ENCODE peak calls at places on chromosomes 7 and 10, in eight cellular contexts. One of them, this sample, is unnamed.

GRCh38 chr7:25308246-25308645 is 80.0 kb upstream of the NPVF start:
- DNase-seq in astrocyte of the cerebellum: no peak
- DNase-seq in MG63: no peak
- DNase-seq in psoas muscle: no peak
- DNase-seq in adrenal gland: no peak
- DNase-seq in adipocyte: no peak
- DNase-seq in body of pancreas: no peak
- DNase-seq in suprapubic skin: no peak
- DNase-seq in this sample: no peak

GRCh38 chr10:50560370-50560769 is 63.4 kb downstream of the SGMS1 start:
- DNase-seq in astrocyte of the cerebellum: no peak
- DNase-seq in MG63: no peak
- DNase-seq in psoas muscle: no peak
- DNase-seq in adrenal gland: no peak
- DNase-seq in adipocyte: no peak
- DNase-seq in body of pancreas: no peak
- DNase-seq in suprapubic skin: no peak
- DNase-seq in this sample: no peak

GRCh38 chr7:1112625-1113547 is 25.0 kb downstream of the GPER1 start:
- DNase-seq in astrocyte of the cerebellum: no peak
- DNase-seq in MG63: no peak
- DNase-seq in psoas muscle: peak
- DNase-seq in adrenal gland: no peak
- DNase-seq in adipocyte: no peak
- DNase-seq in body of pancreas: no peak
- DNase-seq in suprapubic skin: no peak
- DNase-seq in this sample: no peak

GRCh38 chr7:44471850-44472249 is 18.6 kb downstream of the NUDCD3 start:
- DNase-seq in astrocyte of the cerebellum: no peak
- DNase-seq in MG63: no peak
- DNase-seq in psoas muscle: no peak
- DNase-seq in adrenal gland: no peak
- DNase-seq in adipocyte: no peak
- DNase-seq in body of pancreas: no peak
- DNase-seq in suprapubic skin: no peak
- DNase-seq in this sample: no peak

GRCh38 chr10:84329986-84330651 is 1.7 kb downstream of the CCSER2 start:
- DNase-seq in astrocyte of the cerebellum: no peak
- DNase-seq in MG63: no peak
- DNase-seq in psoas muscle: no peak
- DNase-seq in adrenal gland: no peak
- DNase-seq in adipocyte: no peak
- DNase-seq in body of pancreas: no peak
- DNase-seq in suprapubic skin: no peak
- DNase-seq in this sample: no peak

GRCh38 chr10:48464871-48465736 is 139.8 kb downstream of the ARHGAP22 start:
- DNase-seq in astrocyte of the cerebellum: no peak
- DNase-seq in MG63: peak
- DNase-seq in psoas muscle: no peak
- DNase-seq in adrenal gland: peak
- DNase-seq in adipocyte: no peak
- DNase-seq in body of pancreas: no peak
- DNase-seq in suprapubic skin: peak
- DNase-seq in this sample: no peak

GRCh38 chr7:2237109-2237602 is 4.4 kb upstream of the MAD1L1 start:
- DNase-seq in astrocyte of the cerebellum: no peak
- DNase-seq in MG63: no peak
- DNase-seq in psoas muscle: no peak
- DNase-seq in adrenal gland: peak
- DNase-seq in adipocyte: no peak
- DNase-seq in body of pancreas: peak
- DNase-seq in suprapubic skin: no peak
- DNase-seq in this sample: no peak

GRCh38 chr7:50610521-50611277 is 45.5 kb upstream of the DDC start:
- DNase-seq in astrocyte of the cerebellum: peak
- DNase-seq in MG63: peak
- DNase-seq in psoas muscle: no peak
- DNase-seq in adrenal gland: no peak
- DNase-seq in adipocyte: peak
- DNase-seq in body of pancreas: no peak
- DNase-seq in suprapubic skin: no peak
- DNase-seq in this sample: peak

GRCh38 chr7:1883834-1884582 is 213.9 kb downstream of the ELFN1 start:
- DNase-seq in astrocyte of the cerebellum: no peak
- DNase-seq in MG63: no peak
- DNase-seq in psoas muscle: peak
- DNase-seq in adrenal gland: no peak
- DNase-seq in adipocyte: no peak
- DNase-seq in body of pancreas: no peak
- DNase-seq in suprapubic skin: no peak
- DNase-seq in this sample: no peak

GRCh38 chr10:34732926-34733325 is 82.2 kb downstream of the PARD3 start:
- DNase-seq in astrocyte of the cerebellum: no peak
- DNase-seq in MG63: no peak
- DNase-seq in psoas muscle: no peak
- DNase-seq in adrenal gland: no peak
- DNase-seq in adipocyte: no peak
- DNase-seq in body of pancreas: no peak
- DNase-seq in suprapubic skin: no peak
- DNase-seq in this sample: no peak
- H3K4me3 ChIP-seq in astrocyte of the cerebellum: no peak
- H3K4me3 ChIP-seq in MG63: no peak
- H3K4me3 ChIP-seq in psoas muscle: no peak
- H3K4me3 ChIP-seq in adrenal gland: no peak
- H3K4me3 ChIP-seq in adipocyte: no peak
- H3K4me3 ChIP-seq in body of pancreas: no peak
- H3K4me3 ChIP-seq in suprapubic skin: no peak
- H3K4me3 ChIP-seq in this sample: no peak

GRCh38 chr10:73908853-73909611 is 1.9 kb upstream of the PLAU start:
- DNase-seq in astrocyte of the cerebellum: peak
- DNase-seq in MG63: peak
- DNase-seq in psoas muscle: no peak
- DNase-seq in adrenal gland: peak
- DNase-seq in adipocyte: peak
- DNase-seq in body of pancreas: peak
- DNase-seq in suprapubic skin: no peak
- DNase-seq in this sample: peak

GRCh38 chr10:73907841-73908517 is 3.0 kb upstream of the PLAU start:
- DNase-seq in astrocyte of the cerebellum: no peak
- DNase-seq in MG63: peak
- DNase-seq in psoas muscle: peak
- DNase-seq in adrenal gland: peak
- DNase-seq in adipocyte: peak
- DNase-seq in body of pancreas: peak
- DNase-seq in suprapubic skin: peak
- DNase-seq in this sample: peak

GRCh38 chr10:73910764-73911552 is at the start of gene PLAU:
- DNase-seq in astrocyte of the cerebellum: no peak
- DNase-seq in MG63: peak
- DNase-seq in psoas muscle: peak
- DNase-seq in adrenal gland: peak
- DNase-seq in adipocyte: peak
- DNase-seq in body of pancreas: peak
- DNase-seq in suprapubic skin: peak
- DNase-seq in this sample: no peak

GRCh38 chr10:73910401-73910763 is 550 bp upstream of the PLAU start:
- DNase-seq in astrocyte of the cerebellum: no peak
- DNase-seq in MG63: no peak
- DNase-seq in psoas muscle: no peak
- DNase-seq in adrenal gland: no peak
- DNase-seq in adipocyte: no peak
- DNase-seq in body of pancreas: no peak
- DNase-seq in suprapubic skin: no peak
- DNase-seq in this sample: no peak

GRCh38 chr10:73909716-73910115 is 1.2 kb upstream of the PLAU start:
- DNase-seq in astrocyte of the cerebellum: no peak
- DNase-seq in MG63: no peak
- DNase-seq in psoas muscle: no peak
- DNase-seq in adrenal gland: no peak
- DNase-seq in adipocyte: no peak
- DNase-seq in body of pancreas: no peak
- DNase-seq in suprapubic skin: no peak
- DNase-seq in this sample: no peak
- H3K4me3 ChIP-seq in astrocyte of the cerebellum: peak
- H3K4me3 ChIP-seq in MG63: no peak
- H3K4me3 ChIP-seq in psoas muscle: peak
- H3K4me3 ChIP-seq in adrenal gland: no peak
- H3K4me3 ChIP-seq in adipocyte: no peak
- H3K4me3 ChIP-seq in body of pancreas: no peak
- H3K4me3 ChIP-seq in suprapubic skin: no peak
- H3K4me3 ChIP-seq in this sample: no peak

DNA sequence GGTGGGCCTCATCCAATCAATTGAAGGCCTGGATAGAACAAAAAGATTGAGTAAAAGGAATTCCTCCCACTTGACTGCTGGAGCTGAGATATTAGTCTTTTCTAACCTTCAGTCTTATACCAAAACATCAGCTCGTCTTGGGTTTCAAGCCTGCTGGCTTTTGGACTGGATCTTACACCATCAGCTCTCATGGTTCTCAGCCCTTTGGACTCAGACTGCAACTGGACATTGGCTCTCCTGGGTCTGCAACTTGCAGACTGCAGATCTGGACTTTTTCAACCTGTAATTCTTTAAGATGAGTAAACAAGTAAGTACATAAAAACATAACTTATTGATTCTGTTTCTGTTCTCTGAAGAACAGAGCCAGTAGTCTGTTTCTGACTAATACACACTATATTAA is 73.7 kb downstream of the PPP1R3C start:
- DNase-seq in astrocyte of the cerebellum: no peak
- DNase-seq in MG63: no peak
- DNase-seq in psoas muscle: no peak
- DNase-seq in adrenal gland: no peak
- DNase-seq in adipocyte: no peak
- DNase-seq in body of pancreas: no peak
- DNase-seq in suprapubic skin: no peak
- DNase-seq in this sample: no peak
- H3K4me3 ChIP-seq in astrocyte of the cerebellum: no peak
- H3K4me3 ChIP-seq in MG63: no peak
- H3K4me3 ChIP-seq in psoas muscle: no peak
- H3K4me3 ChIP-seq in adrenal gland: no peak
- H3K4me3 ChIP-seq in adipocyte: no peak
- H3K4me3 ChIP-seq in body of pancreas: no peak
- H3K4me3 ChIP-seq in suprapubic skin: no peak
- H3K4me3 ChIP-seq in this sample: no peak

GRCh38 chr7:38312776-38313175 is 39.3 kb upstream of the TARP start:
- DNase-seq in astrocyte of the cerebellum: no peak
- DNase-seq in MG63: no peak
- DNase-seq in psoas muscle: no peak
- DNase-seq in adrenal gland: no peak
- DNase-seq in adipocyte: no peak
- DNase-seq in body of pancreas: no peak
- DNase-seq in suprapubic skin: no peak
- DNase-seq in this sample: no peak

GRCh38 chr7:38307640-38308039 is 34.2 kb upstream of the TARP start:
- DNase-seq in astrocyte of the cerebellum: no peak
- DNase-seq in MG63: no peak
- DNase-seq in psoas muscle: no peak
- DNase-seq in adrenal gland: no peak
- DNase-seq in adipocyte: no peak
- DNase-seq in body of pancreas: peak
- DNase-seq in suprapubic skin: no peak
- DNase-seq in this sample: no peak

GRCh38 chr7:38310601-38311057 is 37.2 kb upstream of the TARP start:
- DNase-seq in astrocyte of the cerebellum: no peak
- DNase-seq in MG63: peak
- DNase-seq in psoas muscle: peak
- DNase-seq in adrenal gland: peak
- DNase-seq in adipocyte: peak
- DNase-seq in body of pancreas: peak
- DNase-seq in suprapubic skin: no peak
- DNase-seq in this sample: no peak

GRCh38 chr7:38309555-38309954 is 36.1 kb upstream of the TARP start:
- DNase-seq in astrocyte of the cerebellum: no peak
- DNase-seq in MG63: no peak
- DNase-seq in psoas muscle: no peak
- DNase-seq in adrenal gland: no peak
- DNase-seq in adipocyte: no peak
- DNase-seq in body of pancreas: no peak
- DNase-seq in suprapubic skin: no peak
- DNase-seq in this sample: no peak

DNA sequence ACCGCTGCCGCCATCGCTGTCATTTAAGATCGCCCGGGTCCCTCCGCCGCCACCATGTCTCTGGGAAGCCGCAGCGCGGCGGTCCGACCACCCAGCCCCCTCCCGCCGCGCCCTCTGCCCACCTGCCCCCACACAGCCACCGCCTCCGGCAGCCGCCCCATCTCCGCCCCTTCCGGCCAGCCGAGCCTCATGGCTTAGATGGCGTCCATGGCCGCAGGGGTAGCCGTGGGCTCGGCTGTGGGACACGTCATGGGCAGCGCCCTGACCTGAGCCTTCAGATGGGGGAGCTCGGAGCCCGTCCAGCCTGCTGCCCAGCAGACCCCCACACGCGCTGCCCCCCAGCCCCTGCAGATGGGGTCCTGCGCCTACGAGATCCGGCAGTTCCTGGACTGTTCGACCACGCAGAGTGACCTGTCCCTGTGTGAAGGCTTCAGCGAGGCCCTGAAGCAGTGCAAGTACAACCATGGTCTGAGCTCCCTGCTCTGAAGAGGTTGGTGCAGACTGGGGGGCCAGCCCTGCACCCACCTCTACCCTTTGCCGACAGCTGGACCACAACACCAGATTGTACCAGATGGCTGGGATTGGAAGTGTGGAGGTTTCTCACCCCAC is 38.0 kb upstream of the TARP start:
- DNase-seq in astrocyte of the cerebellum: no peak
- DNase-seq in MG63: peak
- DNase-seq in psoas muscle: peak
- DNase-seq in adrenal gland: no peak
- DNase-seq in adipocyte: no peak
- DNase-seq in body of pancreas: peak
- DNase-seq in suprapubic skin: no peak
- DNase-seq in this sample: no peak
- H3K4me3 ChIP-seq in astrocyte of the cerebellum: peak
- H3K4me3 ChIP-seq in MG63: peak
- H3K4me3 ChIP-seq in psoas muscle: peak
- H3K4me3 ChIP-seq in adrenal gland: peak
- H3K4me3 ChIP-seq in adipocyte: peak
- H3K4me3 ChIP-seq in body of pancreas: peak
- H3K4me3 ChIP-seq in suprapubic skin: peak
- H3K4me3 ChIP-seq in this sample: peak

GRCh38 chr7:158300427-158300826 is 287.2 kb downstream of the PTPRN2 start:
- DNase-seq in astrocyte of the cerebellum: no peak
- DNase-seq in MG63: no peak
- DNase-seq in psoas muscle: no peak
- DNase-seq in adrenal gland: no peak
- DNase-seq in adipocyte: no peak
- DNase-seq in body of pancreas: no peak
- DNase-seq in suprapubic skin: no peak
- DNase-seq in this sample: no peak
- H3K4me3 ChIP-seq in astrocyte of the cerebellum: no peak
- H3K4me3 ChIP-seq in MG63: no peak
- H3K4me3 ChIP-seq in psoas muscle: no peak
- H3K4me3 ChIP-seq in adrenal gland: no peak
- H3K4me3 ChIP-seq in adipocyte: no peak
- H3K4me3 ChIP-seq in body of pancreas: no peak
- H3K4me3 ChIP-seq in suprapubic skin: no peak
- H3K4me3 ChIP-seq in this sample: no peak

DNA sequence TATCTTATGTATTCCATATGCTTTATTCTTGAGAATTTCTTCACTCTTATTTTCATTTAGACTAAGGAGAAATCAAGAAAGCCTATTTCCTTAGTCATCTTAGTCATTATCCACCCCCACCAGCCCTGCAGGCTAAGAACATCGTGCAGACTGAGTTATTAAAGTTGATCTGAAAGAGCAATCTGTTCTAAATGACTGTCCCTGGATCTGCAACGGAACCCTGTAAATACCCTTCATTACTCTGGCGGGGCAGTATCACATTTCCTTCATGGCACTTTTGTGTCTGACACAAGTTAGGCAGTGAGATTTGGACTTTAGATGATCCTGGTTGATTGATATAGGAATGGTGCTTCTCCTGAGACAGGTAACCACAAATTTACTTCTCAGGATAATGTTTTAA is 3.5 kb upstream of the MYPN start:
- DNase-seq in astrocyte of the cerebellum: no peak
- DNase-seq in MG63: peak
- DNase-seq in psoas muscle: peak
- DNase-seq in adrenal gland: no peak
- DNase-seq in adipocyte: peak
- DNase-seq in body of pancreas: no peak
- DNase-seq in suprapubic skin: no peak
- DNase-seq in this sample: no peak
- H3K4me3 ChIP-seq in astrocyte of the cerebellum: no peak
- H3K4me3 ChIP-seq in MG63: peak
- H3K4me3 ChIP-seq in psoas muscle: peak
- H3K4me3 ChIP-seq in adrenal gland: no peak
- H3K4me3 ChIP-seq in adipocyte: peak
- H3K4me3 ChIP-seq in body of pancreas: no peak
- H3K4me3 ChIP-seq in suprapubic skin: no peak
- H3K4me3 ChIP-seq in this sample: peak